ENCODE peak calls at places on chromosome X, in six cellular contexts. L, J, Z, B, N and Y are unnamed samples.

GRCh38 chrX:40484408-40485091 is 96.2 kb upstream of the ATP6AP2 start:
- DNase-seq in L (no peak), J (no peak), Z (no peak), B (no peak), N (no peak), Y (no peak)

GRCh38 chrX:24424948-24425347 is 40.1 kb upstream of the PDK3 start:
- DNase-seq in L (no peak), J (no peak), Z (no peak), B (no peak), N (peak), Y (peak)

GRCh38 chrX:50812995-50813842 is 775 bp downstream of the SHROOM4 start:
- DNase-seq in L (no peak), J (peak), Z (peak), B (peak), N (no peak), Y (peak)

GRCh38 chrX:6149231-6149870 is 79.3 kb downstream of the NLGN4X start:
- DNase-seq in L (no peak), J (no peak), Z (no peak), B (peak), N (no peak), Y (no peak)

GRCh38 chrX:85859426-85859825 is 187.9 kb downstream of the CHM start:
- DNase-seq in L (no peak), J (no peak), Z (no peak), B (peak), N (no peak), Y (peak)

GRCh38 chrX:93673056-93673868 is at the start of gene NAP1L3:
- DNase-seq in L (peak), J (no peak), Z (no peak), B (peak), N (peak), Y (no peak)

GRCh38 chrX:6383911-6384310 is 151.0 kb downstream of the VCX3A start:
- DNase-seq in L (no peak), J (no peak), Z (no peak), B (peak), N (no peak), Y (no peak)

GRCh38 chrX:39900788-39901170 is 197.0 kb downstream of the BCOR start:
- DNase-seq in L (no peak), J (no peak), Z (no peak), B (no peak), N (no peak), Y (no peak)

GRCh38 chrX:3757510-3758025 is 44.1 kb upstream of the PRKX start:
- DNase-seq in L (no peak), J (no peak), Z (no peak), B (no peak), N (no peak), Y (no peak)

GRCh38 chrX:7025471-7025870 is 122.0 kb upstream of the STS start:
- DNase-seq in L (no peak), J (no peak), Z (no peak), B (no peak), N (no peak), Y (no peak)

GRCh38 chrX:132956421-132957210 is 1.8 kb downstream of the HS6ST2 start:
- DNase-seq in L (no peak), J (no peak), Z (no peak), B (no peak), N (no peak), Y (no peak)

GRCh38 chrX:9612146-9612505 is 147.3 kb downstream of the TBL1X start:
- DNase-seq in L (no peak), J (no peak), Z (no peak), B (no peak), N (no peak), Y (no peak)

GRCh38 chrX:153726286-153727107 is 1.8 kb downstream of the ABCD1 start:
- DNase-seq in L (no peak), J (peak), Z (no peak), B (no peak), N (peak), Y (peak)

GRCh38 chrX:118726887-118727685 is at the start of gene IL13RA1:
- DNase-seq in L (no peak), J (peak), Z (peak), B (peak), N (peak), Y (peak)

GRCh38 chrX:117985241-117985640 is 131.4 kb downstream of the KLHL13 start:
- DNase-seq in L (no peak), J (no peak), Z (no peak), B (peak), N (no peak), Y (no peak)

GRCh38 chrX:31547416-31547815 is 475.6 kb upstream of the FTHL17 start:
- DNase-seq in L (no peak), J (no peak), Z (no peak), B (no peak), N (no peak), Y (no peak)

GRCh38 chrX:54042609-54043010 is 1.7 kb downstream of the PHF8 start:
- DNase-seq in L (no peak), J (peak), Z (no peak), B (peak), N (no peak), Y (peak)

GRCh38 chrX:47502591-47503222 is 19.7 kb upstream of the ZNF41 start:
- DNase-seq in L (no peak), J (no peak), Z (no peak), B (no peak), N (no peak), Y (no peak)

GRCh38 chrX:82765806-82766205 is 742.3 kb upstream of the POU3F4 start:
- DNase-seq in L (no peak), J (no peak), Z (no peak), B (no peak), N (no peak), Y (no peak)

GRCh38 chrX:139738581-139738980 is 30.6 kb upstream of the MCF2 start:
- DNase-seq in L (no peak), J (no peak), Z (no peak), B (no peak), N (no peak), Y (peak)